ENCODE peak calls at places on chromosomes 7 and 10, in seven cellular contexts. One of them, this sample, is unnamed. For H3K36me3, the result is how much of the 10 kb centered on the place peaks cover.

GRCh38 chr10:73917566-73918305 is 6.8 kb downstream of the PLAU start:
- DNase-seq in SJSA1: no peak
- DNase-seq in breast epithelium: no peak
- DNase-seq in IMR-90: peak
- DNase-seq in CD4-positive, CD25-positive, alpha-beta regulatory T cell: no peak
- DNase-seq in uterus: no peak
- DNase-seq in neural progenitor cell: no peak
- DNase-seq in this sample: no peak

GRCh38 chr7:91169819-91170218 is 94.4 kb upstream of the FZD1 start:
- DNase-seq in breast epithelium: no peak
- DNase-seq in IMR-90: no peak
- DNase-seq in CD4-positive, CD25-positive, alpha-beta regulatory T cell: no peak
- DNase-seq in neural progenitor cell: no peak
- DNase-seq in SJSA1: no peak
- DNase-seq in uterus: no peak
- DNase-seq in this sample: no peak

GRCh38 chr7:47232751-47233412 is 349.0 kb downstream of the TNS3 start:
- DNase-seq in breast epithelium: no peak
- DNase-seq in neural progenitor cell: no peak
- DNase-seq in IMR-90: no peak
- DNase-seq in uterus: no peak
- DNase-seq in CD4-positive, CD25-positive, alpha-beta regulatory T cell: no peak
- DNase-seq in SJSA1: no peak
- DNase-seq in this sample: no peak

GRCh38 chr10:98673156-98673765 is 226.5 kb upstream of the HPS1 start:
- DNase-seq in breast epithelium: no peak
- DNase-seq in uterus: no peak
- DNase-seq in SJSA1: no peak
- DNase-seq in IMR-90: no peak
- DNase-seq in CD4-positive, CD25-positive, alpha-beta regulatory T cell: no peak
- DNase-seq in neural progenitor cell: no peak
- DNase-seq in this sample: no peak

GRCh38 chr10:132974886-132975881 is 32.8 kb upstream of the CFAP46 start:
- DNase-seq in breast epithelium: no peak
- DNase-seq in uterus: no peak
- DNase-seq in neural progenitor cell: no peak
- DNase-seq in CD4-positive, CD25-positive, alpha-beta regulatory T cell: no peak
- DNase-seq in SJSA1: no peak
- DNase-seq in IMR-90: no peak
- DNase-seq in this sample: no peak

GRCh38 chr10:114458216-114458615 is 53.9 kb upstream of the AFAP1L2 start:
- DNase-seq in CD4-positive, CD25-positive, alpha-beta regulatory T cell: no peak
- DNase-seq in breast epithelium: no peak
- DNase-seq in uterus: no peak
- DNase-seq in neural progenitor cell: no peak
- DNase-seq in IMR-90: no peak
- DNase-seq in SJSA1: no peak
- DNase-seq in this sample: no peak

GRCh38 chr7:87877641-87878040 is 1.3 kb downstream of the DBF4 start:
- DNase-seq in SJSA1: no peak
- DNase-seq in uterus: no peak
- DNase-seq in neural progenitor cell: no peak
- DNase-seq in IMR-90: no peak
- DNase-seq in breast epithelium: no peak
- DNase-seq in CD4-positive, CD25-positive, alpha-beta regulatory T cell: no peak
- DNase-seq in this sample: no peak

GRCh38 chr10:73889014-73889413 is 14.7 kb upstream of the CAMK2G start:
- DNase-seq in SJSA1: peak
- DNase-seq in CD4-positive, CD25-positive, alpha-beta regulatory T cell: no peak
- DNase-seq in uterus: peak
- DNase-seq in breast epithelium: no peak
- DNase-seq in neural progenitor cell: no peak
- DNase-seq in IMR-90: peak
- DNase-seq in this sample: no peak

GRCh38 chr7:82714883-82715282 is 271.3 kb upstream of the CACNA2D1 start:
- DNase-seq in CD4-positive, CD25-positive, alpha-beta regulatory T cell: no peak
- DNase-seq in neural progenitor cell: no peak
- DNase-seq in SJSA1: no peak
- DNase-seq in IMR-90: peak
- DNase-seq in breast epithelium: no peak
- DNase-seq in uterus: no peak
- DNase-seq in this sample: no peak

GRCh38 chr10:79060641-79061255 is 8.0 kb upstream of the ZMIZ1 start:
- DNase-seq in SJSA1: no peak
- DNase-seq in neural progenitor cell: no peak
- DNase-seq in IMR-90: no peak
- DNase-seq in uterus: peak
- DNase-seq in CD4-positive, CD25-positive, alpha-beta regulatory T cell: no peak
- DNase-seq in breast epithelium: no peak
- DNase-seq in this sample: no peak

GRCh38 chr10:79057481-79058275 is 11.1 kb upstream of the ZMIZ1 start:
- DNase-seq in SJSA1: no peak
- DNase-seq in breast epithelium: no peak
- DNase-seq in uterus: peak
- DNase-seq in CD4-positive, CD25-positive, alpha-beta regulatory T cell: no peak
- DNase-seq in IMR-90: no peak
- DNase-seq in neural progenitor cell: no peak
- DNase-seq in this sample: no peak

GRCh38 chr10:79059859-79060379 is 8.8 kb upstream of the ZMIZ1 start:
- DNase-seq in neural progenitor cell: no peak
- DNase-seq in breast epithelium: no peak
- DNase-seq in IMR-90: no peak
- DNase-seq in SJSA1: no peak
- DNase-seq in uterus: peak
- DNase-seq in CD4-positive, CD25-positive, alpha-beta regulatory T cell: no peak
- DNase-seq in this sample: no peak

GRCh38 chr10:79056736-79057391 is 11.9 kb upstream of the ZMIZ1 start:
- DNase-seq in SJSA1: no peak
- DNase-seq in uterus: peak
- DNase-seq in IMR-90: no peak
- DNase-seq in breast epithelium: no peak
- DNase-seq in neural progenitor cell: peak
- DNase-seq in CD4-positive, CD25-positive, alpha-beta regulatory T cell: no peak
- DNase-seq in this sample: peak

GRCh38 chr10:79058899-79059771 is 9.6 kb upstream of the ZMIZ1 start:
- DNase-seq in breast epithelium: no peak
- DNase-seq in IMR-90: no peak
- DNase-seq in uterus: peak
- DNase-seq in neural progenitor cell: no peak
- DNase-seq in CD4-positive, CD25-positive, alpha-beta regulatory T cell: no peak
- DNase-seq in SJSA1: no peak
- DNase-seq in this sample: no peak
- H3K27ac ChIP-seq in breast epithelium: peak
- H3K27ac ChIP-seq in IMR-90: no peak
- H3K27ac ChIP-seq in uterus: no peak
- H3K27ac ChIP-seq in neural progenitor cell: no peak
- H3K27ac ChIP-seq in CD4-positive, CD25-positive, alpha-beta regulatory T cell: no peak
- H3K27ac ChIP-seq in SJSA1: no peak
- H3K27ac ChIP-seq in this sample: no peak

DNA sequence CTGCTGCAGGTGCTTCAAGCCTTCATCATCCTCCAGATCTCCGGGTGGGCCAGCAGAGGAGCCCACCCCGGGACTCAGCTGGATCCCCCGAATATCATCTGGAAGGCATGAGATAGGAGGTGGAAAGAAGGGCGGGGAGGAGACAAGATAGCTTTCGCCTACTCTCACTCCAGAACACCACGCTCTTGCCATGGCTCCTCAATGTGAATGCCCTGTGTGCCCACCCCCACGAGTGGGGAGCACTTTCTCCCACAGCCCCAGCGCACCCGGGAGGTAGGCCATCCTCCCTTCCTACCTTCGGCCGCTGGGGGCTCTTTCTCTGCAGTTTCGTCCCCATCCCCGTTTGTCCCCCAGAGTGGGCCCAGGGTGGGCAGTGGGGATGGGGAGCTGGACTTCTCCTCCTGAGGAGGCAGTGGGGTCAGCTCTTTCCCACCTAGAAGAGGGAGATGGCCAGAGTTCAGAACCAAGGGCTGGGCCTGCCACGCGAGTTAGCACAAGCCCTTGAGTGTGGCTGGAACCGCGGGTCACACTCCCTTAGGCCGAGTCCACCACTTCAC is 8.9 kb downstream of the GIGYF1 start:
- DNase-seq in SJSA1: no peak
- DNase-seq in uterus: no peak
- DNase-seq in neural progenitor cell: no peak
- DNase-seq in CD4-positive, CD25-positive, alpha-beta regulatory T cell: no peak
- DNase-seq in IMR-90: no peak
- DNase-seq in breast epithelium: no peak
- DNase-seq in this sample: no peak
- H3K36me3 ChIP-seq in SJSA1: half or more
- H3K36me3 ChIP-seq in uterus: under half
- H3K36me3 ChIP-seq in neural progenitor cell: under half
- H3K36me3 ChIP-seq in CD4-positive, CD25-positive, alpha-beta regulatory T cell: half or more
- H3K36me3 ChIP-seq in IMR-90: half or more
- H3K36me3 ChIP-seq in breast epithelium: under half
- H3K36me3 ChIP-seq in this sample: half or more

DNA sequence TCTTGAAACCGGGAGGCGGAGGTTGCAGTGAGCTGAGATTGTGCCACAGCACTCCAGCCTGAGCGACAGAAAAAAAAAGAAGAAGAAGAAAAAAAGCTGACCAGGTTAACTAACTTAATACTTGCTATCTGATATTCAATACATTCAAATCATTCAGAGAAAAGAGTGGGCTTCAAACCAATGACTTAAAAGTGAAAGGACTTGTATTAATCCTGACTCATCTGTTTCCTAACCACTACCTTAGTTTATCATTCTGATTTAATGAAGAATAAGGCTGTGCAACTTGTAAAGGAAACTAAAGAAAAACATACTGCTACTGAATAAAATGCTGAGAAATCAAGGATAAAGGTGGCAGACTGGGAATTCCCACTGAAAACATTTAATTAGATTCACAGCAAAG is 128.4 kb downstream of the NRBF2 start:
- DNase-seq in IMR-90: peak
- DNase-seq in neural progenitor cell: no peak
- DNase-seq in CD4-positive, CD25-positive, alpha-beta regulatory T cell: no peak
- DNase-seq in SJSA1: no peak
- DNase-seq in uterus: no peak
- DNase-seq in breast epithelium: no peak
- DNase-seq in this sample: no peak
- H3K27ac ChIP-seq in IMR-90: no peak
- H3K27ac ChIP-seq in neural progenitor cell: no peak
- H3K27ac ChIP-seq in CD4-positive, CD25-positive, alpha-beta regulatory T cell: no peak
- H3K27ac ChIP-seq in SJSA1: no peak
- H3K27ac ChIP-seq in uterus: peak
- H3K27ac ChIP-seq in breast epithelium: peak
- H3K27ac ChIP-seq in this sample: no peak

GRCh38 chr10:75744242-75744641 is 312.8 kb downstream of the LRMDA start:
- DNase-seq in SJSA1: no peak
- DNase-seq in neural progenitor cell: no peak
- DNase-seq in IMR-90: no peak
- DNase-seq in breast epithelium: no peak
- DNase-seq in uterus: no peak
- DNase-seq in CD4-positive, CD25-positive, alpha-beta regulatory T cell: no peak
- DNase-seq in this sample: no peak
- H3K36me3 ChIP-seq in SJSA1: under half
- H3K36me3 ChIP-seq in neural progenitor cell: under half
- H3K36me3 ChIP-seq in IMR-90: under half
- H3K36me3 ChIP-seq in breast epithelium: under half
- H3K36me3 ChIP-seq in uterus: under half
- H3K36me3 ChIP-seq in CD4-positive, CD25-positive, alpha-beta regulatory T cell: under half
- H3K36me3 ChIP-seq in this sample: under half

DNA sequence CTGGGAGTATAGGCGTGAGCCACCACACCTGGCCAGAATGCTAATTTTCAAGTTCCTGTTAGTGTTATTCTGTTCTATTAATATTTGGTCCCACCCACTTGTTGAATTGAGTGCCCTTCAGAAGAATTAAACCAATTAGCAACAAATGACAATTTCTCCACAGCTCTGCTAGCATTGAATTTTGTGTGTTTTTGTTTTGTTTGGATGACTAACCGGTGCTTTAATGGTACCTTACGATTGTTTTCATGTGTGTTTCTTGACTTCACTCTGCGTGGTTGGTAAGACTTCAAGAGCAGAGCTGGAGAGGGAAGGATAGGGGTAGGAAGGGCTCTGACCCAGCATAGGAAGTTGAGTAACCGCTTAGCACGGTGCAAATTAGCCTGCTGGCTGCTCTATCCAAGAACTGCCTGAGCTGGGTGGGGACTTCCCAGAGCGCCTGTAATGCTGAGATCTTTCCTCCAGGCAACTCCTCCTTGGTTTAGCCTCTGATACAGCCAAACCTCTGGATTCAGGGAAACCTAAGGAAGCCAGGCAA is 4.6 kb downstream of the ARPC1B start:
- DNase-seq in IMR-90: peak
- DNase-seq in neural progenitor cell: no peak
- DNase-seq in breast epithelium: no peak
- DNase-seq in SJSA1: peak
- DNase-seq in uterus: peak
- DNase-seq in CD4-positive, CD25-positive, alpha-beta regulatory T cell: peak
- DNase-seq in this sample: no peak
- H3K27ac ChIP-seq in IMR-90: peak
- H3K27ac ChIP-seq in neural progenitor cell: no peak
- H3K27ac ChIP-seq in breast epithelium: peak
- H3K27ac ChIP-seq in SJSA1: no peak
- H3K27ac ChIP-seq in uterus: peak
- H3K27ac ChIP-seq in CD4-positive, CD25-positive, alpha-beta regulatory T cell: peak
- H3K27ac ChIP-seq in this sample: no peak

DNA sequence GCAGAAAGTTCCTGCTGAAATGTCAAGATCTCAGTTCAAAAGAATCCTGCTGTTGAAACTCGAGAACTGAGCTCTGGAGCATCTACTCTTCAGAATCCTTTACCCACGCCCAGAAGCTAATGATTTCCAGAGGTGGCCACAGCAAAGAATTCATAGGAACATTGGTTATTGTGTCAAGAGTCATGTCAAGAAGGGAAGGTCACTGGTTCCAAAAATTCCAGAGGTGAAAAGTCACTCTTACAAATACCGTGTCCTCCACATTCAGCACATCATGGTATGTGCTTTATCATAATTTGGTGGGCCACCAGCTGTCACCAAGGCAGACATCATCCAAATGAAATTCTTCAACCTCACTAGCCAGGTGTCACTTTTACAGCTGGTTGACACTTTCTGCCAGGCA is 394.4 kb upstream of the NPVF start:
- DNase-seq in SJSA1: no peak
- DNase-seq in uterus: no peak
- DNase-seq in CD4-positive, CD25-positive, alpha-beta regulatory T cell: no peak
- DNase-seq in IMR-90: no peak
- DNase-seq in breast epithelium: no peak
- DNase-seq in neural progenitor cell: no peak
- DNase-seq in this sample: no peak
- H3K36me3 ChIP-seq in SJSA1: under half
- H3K36me3 ChIP-seq in uterus: under half
- H3K36me3 ChIP-seq in CD4-positive, CD25-positive, alpha-beta regulatory T cell: under half
- H3K36me3 ChIP-seq in IMR-90: under half
- H3K36me3 ChIP-seq in breast epithelium: under half
- H3K36me3 ChIP-seq in neural progenitor cell: under half
- H3K36me3 ChIP-seq in this sample: under half

GRCh38 chr10:60896033-60896432 is 48.0 kb downstream of the RHOBTB1 start:
- DNase-seq in uterus: no peak
- DNase-seq in CD4-positive, CD25-positive, alpha-beta regulatory T cell: no peak
- DNase-seq in IMR-90: peak
- DNase-seq in breast epithelium: no peak
- DNase-seq in neural progenitor cell: no peak
- DNase-seq in SJSA1: no peak
- DNase-seq in this sample: no peak
- H3K27ac ChIP-seq in uterus: peak
- H3K27ac ChIP-seq in CD4-positive, CD25-positive, alpha-beta regulatory T cell: no peak
- H3K27ac ChIP-seq in IMR-90: no peak
- H3K27ac ChIP-seq in breast epithelium: no peak
- H3K27ac ChIP-seq in neural progenitor cell: no peak
- H3K27ac ChIP-seq in SJSA1: peak
- H3K27ac ChIP-seq in this sample: no peak

GRCh38 chr7:155711081-155711480 is 66.6 kb downstream of the RBM33 start:
- DNase-seq in neural progenitor cell: no peak
- DNase-seq in SJSA1: no peak
- DNase-seq in CD4-positive, CD25-positive, alpha-beta regulatory T cell: no peak
- DNase-seq in uterus: no peak
- DNase-seq in breast epithelium: no peak
- DNase-seq in IMR-90: no peak
- DNase-seq in this sample: no peak
- H3K36me3 ChIP-seq in neural progenitor cell: under half
- H3K36me3 ChIP-seq in SJSA1: half or more
- H3K36me3 ChIP-seq in CD4-positive, CD25-positive, alpha-beta regulatory T cell: half or more
- H3K36me3 ChIP-seq in uterus: under half
- H3K36me3 ChIP-seq in breast epithelium: under half
- H3K36me3 ChIP-seq in IMR-90: under half
- H3K36me3 ChIP-seq in this sample: half or more